ENCODE peak calls at places on chromosome 17, in four cellular contexts. K, C, Y and I are unnamed samples.
A peak's percentile ranks its signal among the peaks of the same experiment; 100 is the strongest.

GRCh38 chr17:64507418-64507766 is 615 bp downstream of the CEP95 start:
- DNase-seq in Y (no peak), K (no peak), C (peak; percentile 81), I (peak; percentile 71)

GRCh38 chr17:76531501-76532038 is 5.9 kb downstream of the CYGB start:
- DNase-seq in Y (no peak), C (no peak), K (no peak), I (no peak)

GRCh38 chr17:82497483-82498405 is 21.8 kb upstream of the FOXK2 start:
- DNase-seq in Y (peak; percentile 55), C (peak; percentile 65), K (no peak), I (no peak)

GRCh38 chr17:65542595-65542994 is 18.9 kb downstream of the AXIN2 start:
- DNase-seq in C (no peak), K (no peak), Y (no peak), I (no peak)

GRCh38 chr17:43418441-43419374 is 19.9 kb downstream of the ARL4D start:
- DNase-seq in K (no peak), Y (peak; percentile 59), C (peak; percentile 87), I (peak; percentile 56)

GRCh38 chr17:57009737-57010445 is 32.0 kb downstream of the SCPEP1 start:
- DNase-seq in Y (no peak), K (peak; percentile 69), C (peak; percentile 51), I (no peak)

GRCh38 chr17:52147431-52147830 is 11.1 kb downstream of the CA10 start:
- DNase-seq in Y (no peak), K (no peak), C (no peak), I (no peak)

GRCh38 chr17:39608142-39608541 is 422 bp upstream of the NEUROD2 start:
- DNase-seq in K (no peak), Y (no peak), C (no peak), I (no peak)

GRCh38 chr17:83152745-83153611 is 73.6 kb downstream of the METRNL start:
- DNase-seq in C (no peak), Y (no peak), K (no peak), I (no peak)

GRCh38 chr17:40343126-40344119 is 21.1 kb downstream of the GJD3 start:
- DNase-seq in C (no peak), K (no peak), Y (no peak), I (no peak)

GRCh38 chr17:77527394-77527793 is 386.6 kb downstream of the SEC14L1 start:
- DNase-seq in C (no peak), K (peak; percentile 2), Y (no peak), I (no peak)

GRCh38 chr17:82018152-82019041 is 4.3 kb downstream of the CENPX start:
- DNase-seq in C (no peak), K (peak; percentile 70), Y (no peak), I (no peak)

GRCh38 chr17:36714789-36715188 is 113.4 kb downstream of the MRM1 start:
- DNase-seq in K (no peak), Y (no peak), C (no peak), I (no peak)

GRCh38 chr17:47973541-47973940 is 2.6 kb downstream of the CDK5RAP3 start:
- DNase-seq in Y (no peak), K (no peak), C (no peak), I (no peak)

GRCh38 chr17:66829386-66829864 is 5.5 kb upstream of the CACNG5 start:
- DNase-seq in Y (peak; percentile 16), K (peak; percentile 52), C (peak; percentile 71), I (peak; percentile 70)

GRCh38 chr17:4150106-4150505 is 7.1 kb downstream of the CYB5D2 start:
- DNase-seq in Y (no peak), C (no peak), K (no peak), I (no peak)

GRCh38 chr17:67686246-67686645 is 31.5 kb upstream of the NOL11 start:
- DNase-seq in C (no peak), Y (no peak), K (no peak), I (no peak)

GRCh38 chr17:21379080-21379711 is 3.0 kb downstream of the KCNJ12 start:
- DNase-seq in K (peak; percentile 94), Y (no peak), C (no peak), I (no peak)

GRCh38 chr17:73137376-73137775 is 27.4 kb upstream of the SSTR2 start:
- DNase-seq in C (no peak), K (no peak), Y (no peak), I (no peak)

GRCh38 chr17:67606471-67606870 is 111.3 kb upstream of the NOL11 start:
- DNase-seq in Y (no peak), K (peak; percentile 90), C (peak; percentile 21), I (no peak)

GRCh38 chr17:69643686-69644085 is 229.2 kb downstream of the MAP2K6 start:
- DNase-seq in C (peak; percentile 71), K (no peak), Y (no peak), I (no peak)

GRCh38 chr17:10574324-10574723 is 24.9 kb upstream of the MYH2 start:
- DNase-seq in Y (no peak), K (no peak), C (no peak), I (no peak)

GRCh38 chr17:36017799-36018198 is at the start of gene CCL23:
- DNase-seq in Y (no peak), C (no peak), K (no peak), I (no peak)

GRCh38 chr17:7435676-7436555 is 681 bp downstream of the TMEM102 start:
- DNase-seq in Y (no peak), C (no peak), K (peak; percentile 53), I (no peak)
- TF ChIP-seq CTCF in Y (peak; percentile 17), C (no peak), K (no peak), I (no peak)

DNA sequence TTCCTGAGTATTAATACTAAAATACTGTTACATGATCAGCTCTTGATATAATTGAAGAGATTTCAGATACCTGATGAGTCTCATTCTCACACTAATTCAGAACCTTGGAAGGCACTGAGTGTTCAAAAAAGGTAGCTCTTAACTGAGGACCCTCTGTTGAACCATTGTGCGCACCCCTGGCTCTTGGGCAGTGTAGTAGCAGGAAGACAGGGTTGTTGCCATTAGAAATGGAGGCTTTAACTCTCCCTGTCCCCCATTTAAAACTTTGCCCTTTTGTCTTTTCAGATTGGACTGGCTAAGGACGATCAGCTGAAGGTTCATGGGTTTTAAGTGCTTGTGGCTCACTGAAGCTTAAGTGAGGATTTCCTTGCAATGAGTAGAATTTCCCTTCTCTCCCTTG is 1.8 kb downstream of the EIF1 start:
- DNase-seq in K (no peak), C (no peak), Y (no peak), I (no peak)
- H3K4me3 ChIP-seq in K (peak overlapping the region; percentile 91), C (peak overlapping the region; percentile 84), Y (peak overlapping the region; percentile 99), I (peak overlapping the region; percentile 98)

DNA sequence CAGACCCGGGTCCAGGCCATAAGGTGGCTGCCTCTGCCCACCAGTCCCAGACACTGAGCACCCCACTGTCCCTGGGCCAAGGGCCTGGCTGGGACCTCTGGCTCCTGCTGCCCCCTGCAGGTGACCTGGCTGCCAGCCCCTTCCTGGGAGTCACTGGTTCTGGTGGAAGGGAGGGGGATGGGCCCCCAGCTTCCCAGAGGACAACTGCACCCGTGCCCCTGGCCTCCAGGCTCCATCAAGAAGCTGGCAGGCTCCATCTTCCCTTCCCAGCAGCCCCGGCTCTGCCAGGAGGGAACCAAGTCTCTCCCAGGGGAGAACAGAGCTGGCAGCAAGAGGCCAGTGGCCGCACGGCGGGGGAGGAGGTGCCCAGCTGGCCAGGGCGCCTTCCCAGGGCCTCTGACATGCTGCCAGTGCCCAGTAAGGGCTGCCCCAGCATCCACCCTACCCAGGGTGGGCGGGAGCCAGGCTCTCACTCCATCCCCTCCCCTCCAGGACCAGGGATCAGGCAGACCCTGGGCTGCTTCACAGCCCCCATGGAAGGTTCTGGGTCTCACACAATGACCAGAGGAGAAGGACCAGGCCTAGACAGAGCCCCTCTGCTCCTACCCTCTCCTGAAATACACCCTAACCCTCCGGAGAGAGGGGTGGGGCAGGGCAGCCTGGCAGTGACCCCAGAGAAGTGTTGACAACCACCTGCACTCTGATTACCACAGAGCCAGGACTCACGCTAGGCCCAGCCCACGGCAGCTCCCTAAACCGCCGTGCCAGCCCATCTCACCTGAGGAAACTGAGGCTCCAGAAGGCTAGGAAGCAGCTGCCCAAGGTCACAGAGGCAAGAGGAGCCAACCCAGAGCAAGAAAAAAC is 3.6 kb downstream of the CLUH start:
- DNase-seq in C (no peak), Y (no peak), K (peak; percentile 60), I (no peak)
- TF ChIP-seq CTCF in C (peak; percentile 38), Y (peak; percentile 37), K (peak; percentile 22), I (peak; percentile 39)

GRCh38 chr17:49315551-49315951 is 46.5 kb downstream of the ZNF652 start:
- DNase-seq in C (peak; percentile 94), Y (peak; percentile 68), K (peak; percentile 78), I (peak; percentile 77)
- H3K4me3 ChIP-seq in C (no peak overlapping the region), Y (no peak overlapping the region), K (no peak overlapping the region), I (no peak overlapping the region)

GRCh38 chr17:80116276-80116922 is 15.0 kb downstream of the GAA start:
- DNase-seq in C (no peak), Y (peak; percentile 21), K (no peak), I (no peak)

GRCh38 chr17:80115159-80115558 is 13.8 kb downstream of the GAA start:
- DNase-seq in C (no peak), K (no peak), Y (no peak), I (no peak)

GRCh38 chr17:80113033-80113484 is 11.7 kb downstream of the GAA start:
- DNase-seq in K (peak; percentile 23), C (no peak), Y (no peak), I (no peak)

GRCh38 chr17:80116923-80117380 is 15.6 kb downstream of the GAA start:
- DNase-seq in Y (no peak), C (no peak), K (no peak), I (no peak)

GRCh38 chr17:80114758-80115157 is 13.4 kb downstream of the GAA start:
- DNase-seq in K (no peak), C (no peak), Y (no peak), I (no peak)
- TF ChIP-seq CTCF in K (no peak), C (no peak), Y (no peak), I (no peak)